ENCODE peak calls at places on chromosomes 2 and 18, in four cellular contexts. Z, M, O and Y are unnamed samples.

GRCh38 chr2:144513388-144514100 is 6.4 kb downstream of the ZEB2 start:
- DNase-seq in Z (no peak), M (no peak), O (no peak), Y (peak; percentile 65)

GRCh38 chr2:105383456-105383855 is 15.4 kb downstream of the FHL2 start:
- DNase-seq in Z (no peak), M (no peak), O (no peak), Y (no peak)

GRCh38 chr2:10721344-10722251 is at the start of gene ATP6V1C2:
- DNase-seq in Z (no peak), M (no peak), O (peak; percentile 55), Y (no peak)

GRCh38 chr2:102080451-102081054 is 62.0 kb upstream of the IL1R1 start:
- DNase-seq in Z (no peak), M (no peak), O (no peak), Y (no peak)

GRCh38 chr2:1825046-1825445 is 80.7 kb upstream of the PXDN start:
- DNase-seq in Z (no peak), M (no peak), O (no peak), Y (no peak)

GRCh38 chr18:22485808-22486244 is 68.1 kb upstream of the CTAGE1 start:
- DNase-seq in Z (no peak), M (no peak), O (no peak), Y (no peak)

GRCh38 chr2:11573418-11574175 is 39.8 kb downstream of the GREB1 start:
- DNase-seq in Z (no peak), M (peak; percentile 43), O (no peak), Y (no peak)

GRCh38 chr2:62038980-62039771 is 133.7 kb downstream of the COMMD1 start:
- DNase-seq in Z (no peak), M (peak; percentile 13), O (no peak), Y (no peak)

GRCh38 chr2:134072973-134073490 is 180.8 kb upstream of the MGAT5 start:
- DNase-seq in Z (no peak), M (no peak), O (no peak), Y (no peak)

GRCh38 chr2:96773922-96774321 is 13.2 kb downstream of the CNNM4 start:
- DNase-seq in Z (no peak), M (no peak), O (no peak), Y (peak; percentile 27)

GRCh38 chr2:175036582-175037018 is 31.4 kb upstream of the CHN1 start:
- DNase-seq in Z (no peak), M (no peak), O (no peak), Y (no peak)

GRCh38 chr2:239459581-239459980 is 58.8 kb upstream of the HDAC4 start:
- DNase-seq in Z (no peak), M (no peak), O (no peak), Y (no peak)

GRCh38 chr2:73114273-73114867 is 1.6 kb upstream of the RAB11FIP5 start:
- DNase-seq in Z (no peak), M (no peak), O (no peak), Y (no peak)

GRCh38 chr2:18214936-18215335 is 336.5 kb downstream of the KCNS3 start:
- DNase-seq in Z (no peak), M (no peak), O (no peak), Y (no peak)

GRCh38 chr2:42196403-42197267 is 27.5 kb downstream of the EML4 start:
- DNase-seq in Z (peak; percentile 57), M (peak; percentile 39), O (no peak), Y (no peak)

GRCh38 chr2:177599956-177600355 is 207.4 kb downstream of the AGPS start:
- DNase-seq in Z (no peak), M (no peak), O (no peak), Y (no peak)

GRCh38 chr2:83055338-83056010 is 1403.6 kb downstream of the SUCLG1 start:
- DNase-seq in Z (no peak), M (peak; percentile 55), O (no peak), Y (no peak)

GRCh38 chr2:234974501-234975385 is 22.9 kb downstream of the SH3BP4 start:
- DNase-seq in Z (no peak), M (peak; percentile 84), O (no peak), Y (no peak)

GRCh38 chr2:173990970-173991819 is 26.0 kb upstream of the SP3 start:
- DNase-seq in Z (peak; percentile 84), M (peak; percentile 39), O (no peak), Y (no peak)

GRCh38 chr18:2425426-2426317 is 145.6 kb downstream of the METTL4 start:
- DNase-seq in Z (no peak), M (no peak), O (no peak), Y (no peak)

GRCh38 chr18:30094556-30094955 is 948.0 kb downstream of the DSC3 start:
- DNase-seq in Z (no peak), M (peak; percentile 15), O (no peak), Y (no peak)

GRCh38 chr18:9673296-9674251 is 34.5 kb upstream of the RAB31 start:
- DNase-seq in Z (peak; percentile 34), M (peak; percentile 32), O (no peak), Y (no peak)

DNA sequence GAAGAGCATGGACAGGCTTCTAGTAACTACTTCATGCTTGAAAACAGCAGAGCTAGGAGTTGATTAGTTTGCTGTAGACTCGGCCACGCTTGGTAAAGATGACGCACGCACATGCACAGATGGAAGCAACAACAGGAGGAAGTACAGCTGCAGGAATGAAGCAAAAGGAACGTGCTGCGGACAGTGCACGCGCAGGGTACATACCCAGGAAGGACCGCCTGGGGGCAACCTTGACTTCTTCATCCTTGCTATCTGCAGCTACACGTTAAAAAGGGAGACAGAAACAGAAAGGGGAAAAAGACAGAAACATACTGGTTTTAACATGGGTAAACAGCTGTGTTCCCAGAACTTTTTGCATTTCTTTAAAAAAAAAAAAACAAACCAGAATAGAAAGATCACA is 17.7 kb downstream of the SLC66A2 start:
- DNase-seq in Z (no peak), M (no peak), O (no peak), Y (no peak)
- TF ChIP-seq CTCF in Z (no peak), M (no peak), O (peak; percentile 59), Y (no peak)

DNA sequence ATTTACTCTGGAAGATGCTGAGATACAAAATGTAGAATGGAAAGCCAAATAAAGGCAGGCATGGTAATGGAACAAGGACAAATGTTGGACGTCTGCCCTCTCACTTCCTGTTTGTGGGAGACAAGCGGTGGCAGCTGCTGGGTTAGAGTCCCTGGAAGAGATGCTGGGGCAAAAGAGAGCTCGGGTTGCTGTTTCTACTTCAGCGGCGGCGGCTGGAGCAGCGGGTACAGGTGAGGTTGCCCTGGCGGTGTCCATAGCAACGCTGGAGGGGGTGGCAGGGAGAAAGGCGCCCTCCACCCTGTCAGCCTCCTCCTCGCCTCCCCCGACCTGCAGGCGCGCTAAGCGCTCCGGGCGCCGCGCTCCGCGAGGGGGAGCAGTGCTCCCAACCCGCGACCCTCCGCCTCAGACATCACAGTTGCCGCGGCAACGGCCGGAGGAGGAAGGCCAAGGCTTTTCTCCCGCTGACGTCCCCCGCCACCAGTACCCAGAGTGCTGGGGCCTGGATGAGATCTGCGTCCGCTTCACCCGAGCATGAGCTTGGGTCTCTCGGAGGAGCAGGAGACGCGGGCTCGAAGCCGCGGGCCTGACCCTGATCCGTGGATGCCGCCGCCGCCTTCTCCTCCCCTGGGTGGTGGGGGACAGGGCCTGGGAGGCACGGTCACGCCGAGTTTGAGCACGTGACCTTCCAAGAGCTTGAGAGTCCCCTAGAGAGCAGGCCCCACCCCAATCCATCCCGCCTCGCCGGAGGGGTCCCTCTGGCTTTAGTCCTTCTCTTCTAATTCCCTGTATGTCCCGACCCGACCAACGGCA is 65.6 kb downstream of the NOL4 start:
- DNase-seq in Z (peak; percentile 5), M (peak; percentile 36), O (peak; percentile 63), Y (no peak)
- TF ChIP-seq CTCF in Z (no peak), M (peak; percentile 53), O (peak; percentile 54), Y (no peak)

GRCh38 chr2:231187736-231188505 is 10.5 kb upstream of the ARMC9 start:
- DNase-seq in Z (peak; percentile 64), M (no peak), O (peak; percentile 3), Y (no peak)
- TF ChIP-seq CTCF in Z (no peak), M (no peak), O (no peak), Y (no peak)

GRCh38 chr2:5914831-5915611 is 222.8 kb downstream of the SOX11 start:
- DNase-seq in Z (peak; percentile 64), M (peak; percentile 94), O (peak; percentile 49), Y (no peak)
- TF ChIP-seq CTCF in Z (peak; percentile 33), M (no peak), O (peak; percentile 47), Y (no peak)

GRCh38 chr2:219122197-219122965 is 38.2 kb downstream of the NHEJ1 start:
- DNase-seq in Z (no peak), M (peak; percentile 38), O (no peak), Y (no peak)

GRCh38 chr2:219120082-219120481 is 40.5 kb downstream of the NHEJ1 start:
- DNase-seq in Z (no peak), M (no peak), O (no peak), Y (no peak)

GRCh38 chr2:219116776-219117646 is 43.6 kb downstream of the NHEJ1 start:
- DNase-seq in Z (no peak), M (no peak), O (no peak), Y (no peak)

GRCh38 chr2:219118504-219118903 is 42.1 kb downstream of the NHEJ1 start:
- DNase-seq in Z (peak; percentile 35), M (no peak), O (no peak), Y (no peak)

DNA sequence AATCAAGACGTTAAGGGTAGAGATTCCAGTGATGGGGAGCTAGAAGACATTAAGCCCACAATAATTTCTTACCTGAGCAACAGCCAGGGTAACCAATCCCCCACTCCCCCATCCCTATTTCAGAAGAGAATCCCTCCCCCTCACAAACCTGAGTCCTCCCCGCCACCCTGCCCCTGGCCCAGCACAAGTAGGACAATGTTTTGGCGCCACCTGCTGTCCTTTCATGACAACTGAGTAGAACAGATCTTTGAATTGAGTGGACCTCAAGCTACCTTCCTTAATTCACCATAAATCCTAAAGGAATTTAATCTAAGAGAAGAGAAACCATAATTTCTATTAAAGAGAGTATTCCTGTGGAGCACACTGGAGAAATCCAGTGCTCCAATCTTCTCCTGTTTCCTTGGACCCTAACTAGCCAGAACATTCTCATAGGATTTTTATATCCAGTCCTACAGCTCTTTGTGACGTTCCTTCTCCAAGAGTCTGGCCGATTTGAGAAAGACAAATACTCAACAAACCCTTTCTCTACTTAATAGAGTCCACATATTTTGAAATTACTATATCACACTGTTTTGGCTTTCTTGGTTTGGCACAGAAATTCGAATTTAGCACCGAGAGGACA is 41.1 kb downstream of the NHEJ1 start:
- DNase-seq in Z (peak; percentile 57), M (peak; percentile 33), O (peak; percentile 54), Y (peak; percentile 35)
- TF ChIP-seq CTCF in Z (peak; percentile 70), M (peak; percentile 78), O (peak; percentile 77), Y (peak; percentile 72)

GRCh38 chr2:149329068-149329467 is 1.3 kb upstream of the LYPD6 start:
- DNase-seq in Z (no peak), M (no peak), O (no peak), Y (no peak)
- TF ChIP-seq CTCF in Z (no peak), M (peak; percentile 49), O (peak; percentile 57), Y (no peak)

GRCh38 chr2:241561811-241562210 is 3.3 kb downstream of the BOK start:
- DNase-seq in Z (peak; percentile 64), M (peak; percentile 41), O (no peak), Y (no peak)
- TF ChIP-seq CTCF in Z (no peak), M (no peak), O (no peak), Y (no peak)

GRCh38 chr2:4976407-4976806 is 715.8 kb upstream of the SOX11 start:
- DNase-seq in Z (no peak), M (no peak), O (no peak), Y (no peak)
- TF ChIP-seq CTCF in Z (no peak), M (no peak), O (no peak), Y (no peak)

GRCh38 chr2:20225294-20226151 is 593 bp upstream of the SDC1 start:
- DNase-seq in Z (peak; percentile 31), M (no peak), O (peak; percentile 71), Y (no peak)
- TF ChIP-seq CTCF in Z (peak; percentile 28), M (peak; percentile 67), O (peak; percentile 59), Y (no peak)